ENCODE peak calls at places on chromosomes 13 and 19, in ten cellular contexts. U is iPS-NIHi11; D is activated gamma-delta T cell; P is hypothalamus; B is A549; R is activated T-helper 1 cell treated with Interleukin-2 at 50 U/mL for 16 hours; Z is stromal cell of bone marrow; Y is central memory CD8-positive, alpha-beta T cell; I is Calu3; L is heart left ventricle. M is an unnamed sample.

GRCh38 chr19:44777715-44778347 is at the start of gene CBLC:
- DNase-seq in R (no peak), B (peak), P (no peak), I (peak), Y (no peak), L (no peak), U (peak), D (no peak), Z (no peak), M (no peak)

GRCh38 chr19:4181053-4181508 is 1.3 kb downstream of the SIRT6 start:
- DNase-seq in Z (no peak), I (no peak), P (no peak), B (no peak), R (no peak), U (no peak), D (no peak), L (no peak), Y (no peak), M (no peak)

GRCh38 chr13:90926459-90926858 is 421.0 kb upstream of the MIR17HG start:
- DNase-seq in U (no peak), P (no peak), Y (no peak), L (no peak), D (no peak), I (no peak), B (peak), R (no peak), Z (no peak), M (no peak)

GRCh38 chr19:38556521-38557174 is 61.1 kb downstream of the MAP4K1 start:
- DNase-seq in Z (no peak), Y (no peak), R (no peak), L (no peak), D (no peak), U (no peak), P (no peak), I (peak), B (peak), M (peak)

GRCh38 chr19:45440873-45441654 is 17.3 kb upstream of the ERCC1 start:
- DNase-seq in B (peak), U (peak), D (no peak), R (no peak), Y (no peak), L (no peak), Z (no peak), P (no peak), I (no peak), M (no peak)

GRCh38 chr13:40215747-40216146 is 450.7 kb downstream of the FOXO1 start:
- DNase-seq in L (no peak), Z (no peak), Y (no peak), D (no peak), B (no peak), P (no peak), I (no peak), R (no peak), U (no peak), M (no peak)

GRCh38 chr13:30616927-30617314 is 799 bp upstream of the USPL1 start:
- DNase-seq in Z (peak), P (peak), D (no peak), R (no peak), B (peak), Y (no peak), I (peak), L (peak), U (peak), M (no peak)

GRCh38 chr19:17932485-17933338 is at the start of gene CCDC124:
- DNase-seq in B (peak), U (peak), D (peak), Y (peak), R (peak), L (peak), P (peak), Z (peak), I (peak), M (peak)

GRCh38 chr19:40251991-40252390 is 25.5 kb upstream of the CCNP start:
- DNase-seq in Y (no peak), B (no peak), I (no peak), L (peak), Z (no peak), D (no peak), U (no peak), P (no peak), R (no peak), M (no peak)

GRCh38 chr19:46081928-46082727 is 41.3 kb upstream of the IGFL4 start:
- DNase-seq in R (no peak), Y (no peak), Z (peak), L (no peak), D (no peak), U (peak), I (peak), B (peak), P (no peak), M (no peak)

GRCh38 chr13:73201601-73202000 is 142.8 kb downstream of the KLF5 start:
- DNase-seq in P (no peak), U (no peak), B (no peak), Y (no peak), I (no peak), R (no peak), L (no peak), D (no peak), Z (no peak), M (no peak)